ENCODE peak calls at places on chromosomes 2 and 18, in eight cellular contexts. W, M, J, L, V, A, E and R are unnamed samples.

GRCh38 chr2:168490015-168490874 is 34.2 kb downstream of the CERS6 start:
- DNase-seq in W (no peak), M (peak; percentile 12), J (no peak), L (peak; percentile 21), V (no peak), A (no peak), E (no peak), R (no peak)

GRCh38 chr2:165198181-165198580 is 5.7 kb downstream of the SCN3A start:
- DNase-seq in W (no peak), M (no peak), J (no peak), L (no peak), V (no peak), A (no peak), E (no peak), R (no peak)

GRCh38 chr2:28387082-28387960 is 5.3 kb upstream of the FOSL2 start:
- DNase-seq in W (no peak), M (no peak), J (no peak), L (no peak), V (no peak), A (no peak), E (no peak), R (no peak)

GRCh38 chr2:25417715-25418369 is 76.1 kb upstream of the DNMT3A start:
- DNase-seq in W (no peak), M (no peak), J (no peak), L (no peak), V (no peak), A (no peak), E (no peak), R (no peak)

GRCh38 chr18:42969366-42969765 is 146.1 kb downstream of the RIT2 start:
- DNase-seq in W (no peak), M (no peak), J (no peak), L (no peak), V (no peak), A (no peak), E (no peak), R (no peak)

GRCh38 chr18:3852321-3852720 is 402.3 kb downstream of the TGIF1 start:
- DNase-seq in W (no peak), M (no peak), J (no peak), L (no peak), V (no peak), A (no peak), E (no peak), R (no peak)

GRCh38 chr2:201090574-201090973 is 18.8 kb downstream of the NDUFB3 start:
- DNase-seq in W (no peak), M (no peak), J (no peak), L (no peak), V (no peak), A (no peak), E (no peak), R (no peak)

GRCh38 chr2:231235217-231235616 is 36.8 kb downstream of the ARMC9 start:
- DNase-seq in W (no peak), M (no peak), J (no peak), L (no peak), V (no peak), A (no peak), E (no peak), R (no peak)

GRCh38 chr18:57480724-57481123 is 45.5 kb downstream of the ONECUT2 start:
- DNase-seq in W (no peak), M (no peak), J (no peak), L (no peak), V (no peak), A (no peak), E (no peak), R (no peak)

GRCh38 chr2:241009601-241010530 is 11.4 kb downstream of the SNED1 start:
- DNase-seq in W (peak; percentile 70), M (peak; percentile 53), J (peak; percentile 74), L (peak; percentile 31), V (peak; percentile 66), A (no peak), E (no peak), R (peak; percentile 18)

GRCh38 chr2:194004590-194005206 is 1652.3 kb upstream of the SLC39A10 start:
- DNase-seq in W (no peak), M (no peak), J (no peak), L (no peak), V (no peak), A (no peak), E (no peak), R (no peak)

GRCh38 chr2:84653302-84653701 is 137.0 kb downstream of the DNAH6 start:
- DNase-seq in W (no peak), M (no peak), J (no peak), L (no peak), V (no peak), A (no peak), E (no peak), R (no peak)

GRCh38 chr2:190696792-190697398 is 48.0 kb downstream of the NAB1 start:
- DNase-seq in W (no peak), M (no peak), J (no peak), L (no peak), V (no peak), A (no peak), E (no peak), R (no peak)

GRCh38 chr2:240074545-240074944 is 21.2 kb upstream of the OR6B3 start:
- DNase-seq in W (no peak), M (no peak), J (no peak), L (no peak), V (no peak), A (no peak), E (no peak), R (no peak)

GRCh38 chr18:37900281-37900680 is 334.7 kb upstream of the CELF4 start:
- DNase-seq in W (no peak), M (no peak), J (no peak), L (no peak), V (no peak), A (no peak), E (no peak), R (no peak)

GRCh38 chr2:154402138-154402714 is 296.3 kb upstream of the KCNJ3 start:
- DNase-seq in W (no peak), M (no peak), J (no peak), L (no peak), V (no peak), A (no peak), E (no peak), R (no peak)

GRCh38 chr2:217064234-217065103 is 204.6 kb upstream of the TNP1 start:
- DNase-seq in W (peak; percentile 54), M (no peak), J (no peak), L (no peak), V (no peak), A (no peak), E (no peak), R (peak; percentile 41)

GRCh38 chr2:28507806-28508764 is 12.2 kb downstream of the PLB1 start:
- DNase-seq in W (no peak), M (peak; percentile 3), J (peak; percentile 18), L (no peak), V (no peak), A (peak; percentile 23), E (no peak), R (no peak)

GRCh38 chr2:168340931-168341330 is 93.5 kb upstream of the STK39 start:
- DNase-seq in W (no peak), M (no peak), J (no peak), L (no peak), V (no peak), A (no peak), E (no peak), R (no peak)

GRCh38 chr18:63147010-63147409 is 172.6 kb downstream of the BCL2 start:
- DNase-seq in W (no peak), M (no peak), J (no peak), L (no peak), V (no peak), A (no peak), E (no peak), R (no peak)

GRCh38 chr2:58032016-58032750 is 14.4 kb upstream of the VRK2 start:
- DNase-seq in W (no peak), M (no peak), J (no peak), L (no peak), V (no peak), A (no peak), E (no peak), R (no peak)
- H3K27ac ChIP-seq in W (no peak overlapping the region), M (no peak overlapping the region), J (no peak overlapping the region), L (no peak overlapping the region), V (no peak overlapping the region), A (no peak overlapping the region), E (no peak overlapping the region), R (no peak overlapping the region)

GRCh38 chr2:209907746-209908145 is 94.7 kb upstream of the RPE start:
- DNase-seq in W (no peak), M (no peak), J (no peak), L (no peak), V (no peak), A (no peak), E (no peak), R (no peak)
- H3K27ac ChIP-seq in W (no peak overlapping the region), M (no peak overlapping the region), J (no peak overlapping the region), L (no peak overlapping the region), V (no peak overlapping the region), A (no peak overlapping the region), E (no peak overlapping the region), R (no peak overlapping the region)

GRCh38 chr18:49321800-49322461 is 138.5 kb downstream of the DYM start:
- DNase-seq in W (no peak), M (no peak), J (no peak), L (no peak), V (no peak), A (no peak), E (no peak), R (no peak)
- H3K27ac ChIP-seq in W (peak overlapping the region; percentile 24), M (no peak overlapping the region), J (no peak overlapping the region), L (no peak overlapping the region), V (no peak overlapping the region), A (no peak overlapping the region), E (no peak overlapping the region), R (no peak overlapping the region)

GRCh38 chr2:48104418-48104817 is 198.1 kb upstream of the FBXO11 start:
- DNase-seq in W (no peak), M (no peak), J (no peak), L (no peak), V (no peak), A (no peak), E (no peak), R (no peak)

GRCh38 chr2:48105848-48106247 is 199.6 kb upstream of the FBXO11 start:
- DNase-seq in W (no peak), M (no peak), J (no peak), L (no peak), V (no peak), A (no peak), E (no peak), R (no peak)

GRCh38 chr2:48109491-48110204 is 203.3 kb upstream of the FBXO11 start:
- DNase-seq in W (no peak), M (no peak), J (no peak), L (no peak), V (no peak), A (no peak), E (no peak), R (no peak)

GRCh38 chr2:48108455-48108854 is 202.2 kb upstream of the FBXO11 start:
- DNase-seq in W (no peak), M (no peak), J (no peak), L (no peak), V (no peak), A (no peak), E (no peak), R (no peak)

DNA sequence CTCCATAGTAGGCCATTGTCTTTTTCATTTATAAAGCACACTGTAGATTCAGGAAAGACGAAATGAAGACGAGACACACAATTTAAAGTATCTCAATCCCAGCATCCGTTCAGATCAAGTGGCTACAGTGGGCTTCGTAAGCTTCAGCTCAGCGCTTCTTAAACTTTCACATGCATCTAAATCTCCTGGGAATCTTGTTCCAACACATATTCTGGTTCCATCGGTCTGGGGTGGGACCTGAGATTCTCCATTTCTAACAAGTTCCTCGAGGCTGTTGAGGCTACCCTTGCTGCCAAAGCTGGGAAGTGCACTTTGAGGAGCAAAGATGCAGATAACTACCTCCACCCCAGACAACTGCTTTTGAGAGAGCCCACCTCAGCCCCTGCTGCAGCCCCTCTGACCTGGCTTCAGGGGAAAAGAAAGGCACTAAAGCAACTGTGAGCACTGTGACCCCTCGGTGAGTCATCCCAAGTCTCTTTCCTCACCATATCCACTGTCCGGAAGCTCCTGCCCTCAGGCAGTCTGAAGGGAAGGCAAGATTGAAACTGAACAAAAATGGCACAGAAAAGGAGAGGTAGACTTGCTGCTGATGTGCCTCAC is 201.1 kb upstream of the FBXO11 start:
- DNase-seq in W (no peak), M (no peak), J (no peak), L (no peak), V (no peak), A (no peak), E (no peak), R (no peak)
- H3K27ac ChIP-seq in W (peak overlapping the region; percentile 77), M (no peak overlapping the region), J (no peak overlapping the region), L (no peak overlapping the region), V (peak overlapping the region; percentile 25), A (no peak overlapping the region), E (peak overlapping the region; percentile 62), R (peak overlapping the region; percentile 60)